ENCODE peak calls at places on chromosomes 7 and 10, in seven cellular contexts. W is AG04450; N is cardiac fibroblast; I is fibroblast of pulmonary artery; M is Jurkat, Clone E6-1; P is transverse colon; V is upper lobe of left lung. Y is an unnamed sample.

GRCh38 chr7:120273476-120273975 is 551 bp downstream of the KCND2 start:
- DNase-seq in N (peak), I (peak), V (peak), P (no peak), M (no peak), W (no peak), Y (no peak)

GRCh38 chr10:103192451-103193106 is 493 bp downstream of the NT5C2 start:
- DNase-seq in P (peak), N (peak), I (peak), V (peak), M (peak), W (peak), Y (no peak)

GRCh38 chr7:129466796-129467195 is 32.6 kb downstream of the STRIP2 start:
- DNase-seq in P (no peak), M (no peak), N (no peak), I (no peak), V (no peak), W (no peak), Y (no peak)

GRCh38 chr10:95241533-95241932 is 47.5 kb downstream of the ACSM6 start:
- DNase-seq in V (peak), N (no peak), M (no peak), P (no peak), I (no peak), W (no peak), Y (no peak)

GRCh38 chr7:156610601-156611000 is 30.0 kb upstream of the RNF32 start:
- DNase-seq in I (no peak), P (no peak), M (no peak), V (no peak), N (no peak), W (no peak), Y (peak)

GRCh38 chr10:2913531-2913930 is 153.8 kb upstream of the PFKP start:
- DNase-seq in W (no peak), P (no peak), I (no peak), M (no peak), N (no peak), V (no peak), Y (peak)

GRCh38 chr7:8060241-8060640 is 91.6 kb downstream of the GLCCI1 start:
- DNase-seq in V (no peak), I (no peak), N (no peak), P (no peak), M (no peak), W (no peak), Y (no peak)

GRCh38 chr10:99908512-99908911 is 101.2 kb downstream of the DNMBP start:
- DNase-seq in W (no peak), I (no peak), M (no peak), V (no peak), P (no peak), N (no peak), Y (no peak)

DNA sequence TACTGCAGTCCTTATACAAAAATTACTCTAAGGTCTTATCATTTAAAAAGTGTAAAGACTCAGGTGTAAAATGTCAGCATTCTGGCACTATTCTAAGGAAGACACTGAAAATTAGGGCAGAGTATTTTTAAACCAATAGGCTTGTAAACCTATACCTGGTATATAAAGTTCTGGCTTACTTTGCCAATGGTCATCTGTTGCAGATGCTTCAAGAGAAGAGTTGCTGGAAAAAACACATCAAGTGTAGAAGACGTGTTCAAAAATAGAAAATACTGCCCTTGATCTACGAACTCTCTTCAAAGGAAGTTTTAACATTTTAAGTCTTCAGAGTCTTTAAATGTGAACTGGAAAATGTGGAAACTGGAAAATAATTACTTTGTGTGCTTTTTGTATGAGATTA is 23.9 kb downstream of the NT5C3A start:
- DNase-seq in N (no peak), P (no peak), V (no peak), I (no peak), M (no peak), W (no peak), Y (no peak)
- H3K4me3 ChIP-seq in N (no peak), P (no peak), V (no peak), I (no peak), M (no peak), W (no peak), Y (peak)

GRCh38 chr7:1746491-1746975 is 76.5 kb downstream of the ELFN1 start:
- DNase-seq in M (no peak), N (no peak), P (no peak), I (no peak), W (no peak), V (no peak), Y (no peak)
- H3K4me3 ChIP-seq in M (no peak), N (no peak), P (no peak), I (no peak), W (no peak), V (no peak), Y (no peak)

DNA sequence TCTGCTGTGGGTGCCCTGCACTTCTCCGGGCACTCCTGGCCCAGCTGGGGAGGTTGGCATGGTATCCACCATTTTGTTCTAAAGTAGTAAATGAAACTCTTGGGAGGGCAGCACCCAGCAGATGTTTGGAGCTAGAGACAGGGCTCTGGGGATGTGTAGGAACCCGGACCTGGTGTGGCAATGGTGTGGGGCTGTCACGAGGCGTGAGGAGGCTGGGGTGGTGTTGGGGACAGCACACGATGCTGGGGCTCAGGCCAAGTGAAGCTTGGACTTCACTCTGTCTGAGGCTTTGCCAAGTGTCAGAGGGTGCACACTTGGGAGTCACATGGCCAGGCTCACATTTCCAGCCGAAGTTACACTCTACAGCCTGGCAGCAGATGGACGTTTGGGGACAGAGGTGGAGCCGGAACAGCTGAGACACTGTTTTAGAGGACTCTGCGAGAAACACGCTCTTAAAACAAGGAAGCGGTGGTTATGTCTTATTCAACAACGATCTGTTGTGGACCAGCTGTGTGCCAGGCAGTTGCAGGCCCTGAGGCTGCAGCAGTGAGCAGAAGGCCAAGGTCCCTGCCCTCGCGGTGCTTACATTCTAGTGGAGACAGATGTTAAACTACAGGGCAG is 118.2 kb downstream of the CUX1 start:
- DNase-seq in N (no peak), I (no peak), M (no peak), W (no peak), V (no peak), P (peak), Y (no peak)
- H3K4me3 ChIP-seq in N (no peak), I (no peak), M (no peak), W (no peak), V (no peak), P (no peak), Y (no peak)

GRCh38 chr10:111203615-111204014 is 126.8 kb downstream of the ADRA2A start:
- DNase-seq in M (no peak), W (no peak), N (no peak), I (no peak), P (no peak), V (no peak), Y (no peak)

GRCh38 chr10:111204880-111205279 is 128.1 kb downstream of the ADRA2A start:
- DNase-seq in N (no peak), I (no peak), P (no peak), W (no peak), V (no peak), M (no peak), Y (no peak)

GRCh38 chr10:111208951-111209350 is 132.1 kb downstream of the ADRA2A start:
- DNase-seq in W (no peak), M (no peak), N (no peak), I (no peak), P (no peak), V (no peak), Y (no peak)

GRCh38 chr10:111207525-111207924 is 130.7 kb downstream of the ADRA2A start:
- DNase-seq in W (no peak), M (peak), P (peak), I (no peak), N (no peak), V (no peak), Y (peak)

GRCh38 chr10:111206521-111206920 is 129.7 kb downstream of the ADRA2A start:
- DNase-seq in V (no peak), N (no peak), P (peak), W (no peak), M (no peak), I (no peak), Y (no peak)
- H3K4me3 ChIP-seq in V (no peak), N (no peak), P (no peak), W (no peak), M (no peak), I (no peak), Y (no peak)

GRCh38 chr7:18087687-18088078 is 60.0 kb upstream of the PRPS1L1 start:
- DNase-seq in I (no peak), M (no peak), P (no peak), W (no peak), V (no peak), N (no peak), Y (no peak)
- H3K4me3 ChIP-seq in I (peak), M (no peak), P (no peak), W (no peak), V (no peak), N (no peak), Y (no peak)

GRCh38 chr10:1043532-1043995 is 5.4 kb downstream of the IDI1 start:
- DNase-seq in P (peak), N (no peak), I (no peak), M (no peak), W (no peak), V (peak), Y (no peak)
- H3K4me3 ChIP-seq in P (no peak), N (no peak), I (no peak), M (no peak), W (no peak), V (peak), Y (no peak)

GRCh38 chr7:74029094-74029785 is 1.3 kb downstream of the ELN start:
- DNase-seq in W (no peak), M (no peak), P (no peak), V (no peak), N (no peak), I (no peak), Y (no peak)
- H3K4me3 ChIP-seq in W (no peak), M (no peak), P (no peak), V (peak), N (no peak), I (no peak), Y (no peak)

GRCh38 chr10:86387221-86387794 is 20.7 kb upstream of the GRID1 start:
- DNase-seq in N (no peak), I (no peak), P (no peak), V (no peak), W (no peak), M (no peak), Y (no peak)

GRCh38 chr10:86388119-86388704 is 21.6 kb upstream of the GRID1 start:
- DNase-seq in P (no peak), N (no peak), W (no peak), I (no peak), V (no peak), M (no peak), Y (no peak)

GRCh38 chr10:86390337-86391120 is 23.9 kb upstream of the GRID1 start:
- DNase-seq in M (no peak), P (no peak), V (no peak), I (no peak), W (no peak), N (no peak), Y (no peak)

GRCh38 chr10:86391236-86391840 is 24.7 kb upstream of the GRID1 start:
- DNase-seq in W (no peak), M (no peak), V (no peak), N (no peak), P (no peak), I (no peak), Y (no peak)

GRCh38 chr10:86389441-86390193 is 23.0 kb upstream of the GRID1 start:
- DNase-seq in P (peak), V (peak), I (peak), M (no peak), N (no peak), W (no peak), Y (no peak)
- H3K4me3 ChIP-seq in P (peak), V (peak), I (peak), M (no peak), N (no peak), W (peak), Y (peak)

GRCh38 chr10:112720178-112720577 is 229.9 kb upstream of the TCF7L2 start:
- DNase-seq in W (no peak), P (no peak), V (no peak), I (no peak), N (no peak), M (no peak), Y (no peak)
- H3K4me3 ChIP-seq in W (no peak), P (no peak), V (no peak), I (no peak), N (no peak), M (no peak), Y (no peak)

Y was measured in epithelial cell of proximal tubule.